ENCODE peak calls at places on chromosomes 2 and 18, in six cellular contexts. H, N, P, Y, I and K are unnamed samples.

GRCh38 chr2:230927711-230928341 is 2.8 kb upstream of the GPR55 start:
- DNase-seq in P (no peak), Y (no peak), N (no peak), H (no peak), I (no peak), K (no peak)

GRCh38 chr2:127707890-127708648 is 6.8 kb downstream of the SFT2D3 start:
- DNase-seq in I (no peak), H (no peak), P (no peak), Y (no peak), N (no peak), K (no peak)

GRCh38 chr2:23137161-23137560 is 247.8 kb upstream of the KLHL29 start:
- DNase-seq in N (no peak), H (no peak), I (no peak), P (no peak), Y (no peak), K (no peak)

GRCh38 chr2:43021791-43022500 is 204.5 kb downstream of the ZFP36L2 start:
- DNase-seq in I (no peak), N (no peak), Y (no peak), P (no peak), H (no peak), K (peak)

GRCh38 chr2:85713836-85714235 is 19.7 kb downstream of the GNLY start:
- DNase-seq in H (no peak), I (no peak), Y (no peak), N (no peak), P (no peak), K (no peak)

GRCh38 chr2:73859721-73860586 is 31.2 kb downstream of the STAMBP start:
- DNase-seq in Y (no peak), P (peak), I (no peak), N (no peak), H (peak), K (no peak)

GRCh38 chr2:111121873-111122630 is 1.3 kb downstream of the BCL2L11 start:
- DNase-seq in H (peak), Y (peak), P (peak), I (peak), N (peak), K (peak)

GRCh38 chr2:176129013-176129796 is at the start of gene HOXD8:
- DNase-seq in P (no peak), I (no peak), Y (no peak), H (peak), N (no peak), K (no peak)

GRCh38 chr18:37408676-37409305 is 156.8 kb downstream of the CELF4 start:
- DNase-seq in P (no peak), I (no peak), Y (no peak), H (no peak), N (no peak), K (no peak)

GRCh38 chr2:14340703-14341102 is 291.8 kb upstream of the LRATD1 start:
- DNase-seq in I (no peak), Y (no peak), H (no peak), N (no peak), P (no peak), K (no peak)

GRCh38 chr2:188381614-188382013 is 89.9 kb downstream of the GULP1 start:
- DNase-seq in I (no peak), Y (no peak), P (no peak), N (no peak), H (peak), K (no peak)

GRCh38 chr2:1676913-1677832 is 67.1 kb downstream of the PXDN start:
- DNase-seq in I (no peak), N (no peak), P (no peak), H (no peak), Y (no peak), K (no peak)

GRCh38 chr18:53093650-53094049 is 753.7 kb downstream of the DCC start:
- DNase-seq in P (no peak), H (no peak), I (no peak), N (no peak), Y (no peak), K (no peak)

GRCh38 chr2:152513681-152514080 is 178.7 kb downstream of the FMNL2 start:
- DNase-seq in H (no peak), N (no peak), I (no peak), P (no peak), Y (no peak), K (no peak)

GRCh38 chr2:70936979-70937811 is 1.5 kb downstream of the ATP6V1B1 start:
- DNase-seq in N (no peak), H (no peak), I (no peak), P (no peak), Y (no peak), K (no peak)

GRCh38 chr2:200373196-200373595 is 66.7 kb downstream of the SPATS2L start:
- DNase-seq in Y (no peak), H (no peak), I (no peak), N (no peak), P (no peak), K (no peak)

GRCh38 chr18:49843131-49843530 is 29.8 kb upstream of the ACAA2 start:
- DNase-seq in I (no peak), P (no peak), H (no peak), Y (no peak), N (no peak), K (no peak)

GRCh38 chr2:234247453-234248180 is 197.1 kb downstream of the SPP2 start:
- DNase-seq in H (no peak), I (no peak), N (no peak), P (no peak), Y (no peak), K (no peak)

GRCh38 chr2:191105082-191105481 is 45.7 kb downstream of the STAT4 start:
- DNase-seq in I (no peak), P (no peak), H (no peak), Y (no peak), N (no peak), K (no peak)

GRCh38 chr2:15559800-15560403 is 1.2 kb downstream of the NBAS start:
- DNase-seq in P (no peak), Y (no peak), N (no peak), I (no peak), H (no peak), K (no peak)

GRCh38 chr2:69192176-69192945 is 179.4 kb downstream of the ANTXR1 start:
- DNase-seq in I (no peak), H (no peak), N (no peak), P (no peak), Y (no peak), K (no peak)

GRCh38 chr2:40488927-40489677 is 37.2 kb upstream of the SLC8A1 start:
- DNase-seq in P (no peak), I (no peak), N (no peak), Y (no peak), H (peak), K (no peak)

GRCh38 chr2:165161510-165161909 is 42.3 kb downstream of the SCN3A start:
- DNase-seq in H (peak), N (no peak), I (no peak), Y (no peak), P (no peak), K (no peak)

GRCh38 chr2:218168635-218169462 is 2.1 kb upstream of the CXCR1 start:
- DNase-seq in H (peak), Y (peak), I (no peak), P (peak), N (peak), K (no peak)